ENCODE peak calls at places on chromosome 21, in four cellular contexts. One of them, this sample, is unnamed. For H3K4me1, the result is how much of the 10 kb centered on the place peaks cover.

GRCh38 chr21:40120944-40121575 is 253.8 kb downstream of the PCP4 start:
- DNase-seq in stomach: no peak
- DNase-seq in fibroblast of lung: peak
- DNase-seq in HepG2: peak
- DNase-seq in this sample: no peak

GRCh38 chr21:26165331-26165730 is 5.2 kb downstream of the APP start:
- DNase-seq in HepG2: no peak
- DNase-seq in stomach: no peak
- DNase-seq in fibroblast of lung: no peak
- DNase-seq in this sample: no peak

GRCh38 chr21:44948426-44949120 is 8.7 kb downstream of the SLX9 start:
- DNase-seq in stomach: no peak
- DNase-seq in fibroblast of lung: no peak
- DNase-seq in HepG2: no peak
- DNase-seq in this sample: peak

GRCh38 chr21:16085436-16085835 is 355.7 kb downstream of the USP25 start:
- DNase-seq in HepG2: no peak
- DNase-seq in stomach: no peak
- DNase-seq in fibroblast of lung: peak
- DNase-seq in this sample: no peak

GRCh38 chr21:30719401-30719800 is 824 bp upstream of the KRTAP21-3 start:
- DNase-seq in fibroblast of lung: no peak
- DNase-seq in stomach: no peak
- DNase-seq in HepG2: no peak
- DNase-seq in this sample: no peak

GRCh38 chr21:26790289-26790688 is 54.9 kb downstream of the ADAMTS1 start:
- DNase-seq in stomach: no peak
- DNase-seq in HepG2: no peak
- DNase-seq in fibroblast of lung: no peak
- DNase-seq in this sample: no peak

GRCh38 chr21:42219606-42220137 is 732 bp downstream of the ABCG1 start:
- DNase-seq in fibroblast of lung: no peak
- DNase-seq in HepG2: no peak
- DNase-seq in stomach: peak
- DNase-seq in this sample: peak

GRCh38 chr21:44840771-44841170 is 22.9 kb upstream of the SUMO3 start:
- DNase-seq in stomach: no peak
- DNase-seq in HepG2: no peak
- DNase-seq in fibroblast of lung: no peak
- DNase-seq in this sample: peak

GRCh38 chr21:22855581-22855980 is 1857.4 kb downstream of the NCAM2 start:
- DNase-seq in HepG2: no peak
- DNase-seq in stomach: no peak
- DNase-seq in fibroblast of lung: no peak
- DNase-seq in this sample: no peak

GRCh38 chr21:26553921-26554320 is 19.2 kb downstream of the CYYR1 start:
- DNase-seq in fibroblast of lung: no peak
- DNase-seq in stomach: no peak
- DNase-seq in HepG2: no peak
- DNase-seq in this sample: no peak

GRCh38 chr21:30839304-30839703 is 9.7 kb upstream of the KRTAP7-1 start:
- DNase-seq in stomach: no peak
- DNase-seq in HepG2: peak
- DNase-seq in fibroblast of lung: no peak
- DNase-seq in this sample: no peak

GRCh38 chr21:28336299-28336698 is 656.4 kb downstream of the LTN1 start:
- DNase-seq in fibroblast of lung: peak
- DNase-seq in stomach: peak
- DNase-seq in HepG2: peak
- DNase-seq in this sample: no peak

GRCh38 chr21:40886931-40887330 is 40.0 kb upstream of the DSCAM start:
- DNase-seq in fibroblast of lung: no peak
- DNase-seq in HepG2: no peak
- DNase-seq in stomach: no peak
- DNase-seq in this sample: no peak

GRCh38 chr21:29812947-29813346 is 126.8 kb downstream of the GRIK1 start:
- DNase-seq in fibroblast of lung: no peak
- DNase-seq in HepG2: no peak
- DNase-seq in stomach: no peak
- DNase-seq in this sample: no peak

GRCh38 chr21:27954806-27955205 is 987.9 kb upstream of the ADAMTS5 start:
- DNase-seq in HepG2: no peak
- DNase-seq in fibroblast of lung: peak
- DNase-seq in stomach: no peak
- DNase-seq in this sample: no peak

GRCh38 chr21:26130249-26130896 is 40.2 kb downstream of the APP start:
- DNase-seq in fibroblast of lung: peak
- DNase-seq in HepG2: no peak
- DNase-seq in stomach: no peak
- DNase-seq in this sample: no peak

GRCh38 chr21:18174370-18174769 is 70.3 kb upstream of the CHODL start:
- DNase-seq in stomach: no peak
- DNase-seq in HepG2: no peak
- DNase-seq in fibroblast of lung: no peak
- DNase-seq in this sample: no peak

GRCh38 chr21:15604424-15604823 is 125.4 kb upstream of the USP25 start:
- DNase-seq in stomach: no peak
- DNase-seq in HepG2: no peak
- DNase-seq in fibroblast of lung: peak
- DNase-seq in this sample: no peak

GRCh38 chr21:39911792-39912191 is 44.6 kb downstream of the PCP4 start:
- DNase-seq in stomach: no peak
- DNase-seq in HepG2: no peak
- DNase-seq in fibroblast of lung: no peak
- DNase-seq in this sample: no peak

DNA sequence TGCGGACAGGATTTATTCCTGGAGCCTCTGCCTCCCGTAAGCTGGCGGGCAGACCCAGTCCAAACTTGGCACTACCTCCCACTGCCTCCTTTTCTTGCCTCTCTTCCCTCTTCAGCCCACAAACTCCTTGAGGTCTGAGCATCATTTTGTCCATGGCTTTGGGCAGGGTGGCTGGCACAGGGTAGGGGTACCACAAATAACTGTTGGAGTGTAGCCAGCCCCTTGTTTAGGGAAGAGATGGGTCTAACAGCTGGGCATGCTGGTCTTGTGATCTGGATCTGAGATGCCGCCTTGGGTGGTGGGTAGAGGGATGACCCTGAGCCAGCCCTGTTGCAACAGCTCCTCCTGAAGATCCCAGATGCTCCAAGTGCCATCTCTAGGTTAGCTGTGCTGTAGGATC is 71.4 kb upstream of the CLDN14 start:
- DNase-seq in fibroblast of lung: no peak
- DNase-seq in stomach: no peak
- DNase-seq in HepG2: no peak
- DNase-seq in this sample: no peak
- TF ChIP-seq CTCF in fibroblast of lung: no peak
- TF ChIP-seq CTCF in stomach: no peak
- TF ChIP-seq CTCF in HepG2: no peak
- TF ChIP-seq CTCF in this sample: no peak

DNA sequence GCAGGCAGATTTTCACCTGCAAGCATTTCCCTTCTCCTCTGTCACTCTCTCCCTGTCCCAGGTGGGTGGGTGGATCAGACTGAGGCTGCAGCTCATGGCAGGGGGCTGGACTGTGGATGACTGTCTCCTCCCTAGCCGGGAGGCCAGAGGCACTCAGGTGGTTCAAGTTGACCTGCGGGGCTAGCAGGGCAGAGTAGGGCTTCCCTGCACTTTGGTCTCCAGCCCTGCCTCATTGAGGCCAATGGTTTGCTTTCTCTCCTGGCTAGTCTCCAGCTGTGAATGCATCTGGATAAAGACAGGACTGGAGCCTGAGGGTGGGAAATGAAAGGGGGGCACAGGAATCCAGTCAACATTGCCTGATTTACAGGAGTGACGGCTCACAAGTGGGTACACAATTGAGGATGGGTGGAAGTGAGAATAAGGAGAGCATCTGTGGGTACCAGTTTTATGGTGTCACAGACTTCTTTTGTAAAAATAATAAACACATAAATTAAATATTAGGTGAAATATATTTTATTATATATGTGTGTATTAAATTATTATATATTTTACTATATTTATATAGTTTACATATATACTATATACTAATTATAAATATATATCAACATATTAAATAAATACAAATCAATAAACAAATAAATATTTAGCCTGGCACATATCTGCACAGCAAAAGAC is 25.6 kb downstream of the RUNX1 start:
- DNase-seq in HepG2: peak
- DNase-seq in fibroblast of lung: no peak
- DNase-seq in stomach: no peak
- DNase-seq in this sample: no peak
- H3K4me1 ChIP-seq in HepG2: half or more
- H3K4me1 ChIP-seq in fibroblast of lung: under half
- H3K4me1 ChIP-seq in stomach: under half
- H3K4me1 ChIP-seq in this sample: under half

DNA sequence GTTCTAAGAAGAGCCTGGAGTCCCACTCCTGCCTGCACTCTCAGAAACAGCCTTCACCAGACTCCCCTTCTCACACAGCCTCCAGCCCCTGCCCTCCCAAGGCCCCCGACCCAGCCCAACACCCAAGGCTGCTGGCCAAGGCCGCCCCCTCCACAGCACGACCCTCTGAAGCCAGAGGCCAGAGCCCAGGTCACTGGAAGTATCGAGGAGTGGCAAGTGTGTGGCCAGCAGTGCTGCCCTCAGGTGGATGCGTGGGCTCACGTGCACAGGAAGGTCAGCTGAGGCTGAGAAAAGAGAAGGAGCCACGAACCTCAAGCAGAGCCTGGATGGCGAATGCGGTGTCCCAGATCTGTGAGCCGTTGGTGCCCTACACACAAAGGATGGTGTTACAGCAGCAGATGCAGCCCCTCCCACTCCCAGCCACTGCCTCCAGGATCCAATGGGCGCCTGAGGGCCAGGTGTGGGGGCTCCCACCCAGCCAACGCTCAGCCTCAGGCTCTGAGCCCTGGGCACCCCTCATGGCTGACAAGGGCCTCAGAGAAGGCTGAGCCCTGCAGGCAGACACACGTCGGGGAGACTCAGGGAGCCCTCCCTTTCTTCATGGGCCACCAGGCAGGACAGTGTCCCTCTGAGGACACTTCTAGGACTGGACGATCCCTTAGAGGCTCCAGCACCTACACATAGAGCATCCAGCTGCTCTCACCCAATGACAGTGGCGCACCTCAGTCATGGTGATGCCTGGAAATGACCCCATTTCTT is 18.0 kb downstream of the LSS start:
- DNase-seq in fibroblast of lung: no peak
- DNase-seq in HepG2: no peak
- DNase-seq in stomach: no peak
- DNase-seq in this sample: peak
- TF ChIP-seq CTCF in fibroblast of lung: no peak
- TF ChIP-seq CTCF in HepG2: peak
- TF ChIP-seq CTCF in stomach: no peak
- TF ChIP-seq CTCF in this sample: no peak

GRCh38 chr21:31902438-31902837 is 29.6 kb downstream of the HUNK start:
- DNase-seq in stomach: no peak
- DNase-seq in HepG2: no peak
- DNase-seq in fibroblast of lung: no peak
- DNase-seq in this sample: no peak

GRCh38 chr21:31901342-31901741 is 28.5 kb downstream of the HUNK start:
- DNase-seq in HepG2: no peak
- DNase-seq in fibroblast of lung: no peak
- DNase-seq in stomach: no peak
- DNase-seq in this sample: no peak

GRCh38 chr21:31897311-31897710 is 24.5 kb downstream of the HUNK start:
- DNase-seq in fibroblast of lung: no peak
- DNase-seq in stomach: no peak
- DNase-seq in HepG2: no peak
- DNase-seq in this sample: no peak

GRCh38 chr21:31898898-31899630 is 26.2 kb downstream of the HUNK start:
- DNase-seq in stomach: no peak
- DNase-seq in fibroblast of lung: no peak
- DNase-seq in HepG2: no peak
- DNase-seq in this sample: no peak

DNA sequence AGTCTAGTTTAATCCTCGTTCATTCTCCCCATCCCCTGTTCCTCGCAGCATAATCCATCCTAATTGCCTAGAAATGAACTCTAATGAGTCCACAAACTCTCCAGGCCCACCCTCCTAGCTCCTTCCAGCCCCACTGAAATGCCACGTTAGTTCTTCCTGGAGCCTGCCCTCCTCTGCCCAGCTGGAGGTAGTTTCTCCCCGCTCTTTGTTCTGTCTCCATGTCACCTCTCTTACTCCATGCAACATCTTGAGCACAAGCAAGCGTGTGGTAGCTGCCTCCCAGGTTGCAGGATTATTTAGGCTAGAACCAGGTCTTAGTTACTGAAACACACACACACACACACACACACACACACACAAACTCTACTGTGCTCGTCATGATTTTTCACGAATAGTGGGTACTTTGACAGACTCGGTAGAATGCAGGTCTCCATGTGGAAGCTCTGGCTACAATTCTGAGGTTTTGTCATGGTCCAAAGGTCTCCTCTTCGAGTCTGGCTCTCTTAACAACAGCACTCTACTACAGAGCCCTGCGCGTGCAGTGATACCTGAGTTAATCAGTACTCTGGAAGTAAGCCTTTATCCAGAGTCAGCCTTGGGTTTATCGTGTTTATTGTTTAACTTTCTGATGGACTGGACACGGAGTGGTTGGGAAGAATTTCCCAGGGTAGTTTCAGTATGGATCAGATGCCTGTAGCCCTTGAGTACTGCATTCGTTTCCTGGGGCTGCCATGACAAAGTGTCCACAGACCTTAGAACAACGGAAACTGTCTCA is 27.5 kb downstream of the HUNK start:
- DNase-seq in stomach: peak
- DNase-seq in HepG2: peak
- DNase-seq in fibroblast of lung: no peak
- DNase-seq in this sample: no peak
- H3K4me1 ChIP-seq in stomach: under half
- H3K4me1 ChIP-seq in HepG2: half or more
- H3K4me1 ChIP-seq in fibroblast of lung: under half
- H3K4me1 ChIP-seq in this sample: under half

GRCh38 chr21:37849703-37850102 is 66.6 kb downstream of the KCNJ6 start:
- DNase-seq in fibroblast of lung: peak
- DNase-seq in HepG2: no peak
- DNase-seq in stomach: no peak
- DNase-seq in this sample: no peak
- TF ChIP-seq CTCF in fibroblast of lung: no peak
- TF ChIP-seq CTCF in HepG2: no peak
- TF ChIP-seq CTCF in stomach: no peak
- TF ChIP-seq CTCF in this sample: no peak

GRCh38 chr21:38760017-38760761 is 45.5 kb upstream of the ETS2 start:
- DNase-seq in stomach: no peak
- DNase-seq in HepG2: no peak
- DNase-seq in fibroblast of lung: peak
- DNase-seq in this sample: no peak
- H3K4me1 ChIP-seq in stomach: under half
- H3K4me1 ChIP-seq in HepG2: under half
- H3K4me1 ChIP-seq in fibroblast of lung: under half
- H3K4me1 ChIP-seq in this sample: under half

GRCh38 chr21:21750124-21750825 is 752.1 kb downstream of the NCAM2 start:
- DNase-seq in stomach: no peak
- DNase-seq in HepG2: no peak
- DNase-seq in fibroblast of lung: no peak
- DNase-seq in this sample: no peak

GRCh38 chr21:21751286-21751685 is 753.1 kb downstream of the NCAM2 start:
- DNase-seq in fibroblast of lung: no peak
- DNase-seq in HepG2: no peak
- DNase-seq in stomach: no peak
- DNase-seq in this sample: no peak
- TF ChIP-seq CTCF in fibroblast of lung: no peak
- TF ChIP-seq CTCF in HepG2: no peak
- TF ChIP-seq CTCF in stomach: no peak
- TF ChIP-seq CTCF in this sample: no peak

This sample was measured in kidney.